ENCODE peak calls at places on chromosome 7, in four cellular contexts. S, G, A and L are unnamed samples.

GRCh38 chr7:89773594-89773993 is 380.7 kb upstream of the STEAP1 start:
- DNase-seq in G (no peak), S (no peak), A (no peak), L (no peak)

GRCh38 chr7:19984231-19984632 is 210.8 kb upstream of the TMEM196 start:
- DNase-seq in G (peak), A (no peak), S (no peak), L (no peak)

GRCh38 chr7:30920584-30921539 is 9.2 kb downstream of the AQP1 start:
- DNase-seq in G (peak), S (no peak), A (peak), L (no peak)

GRCh38 chr7:78221961-78222751 is 423.6 kb downstream of the PHTF2 start:
- DNase-seq in S (no peak), A (no peak), G (no peak), L (no peak)

GRCh38 chr7:17680943-17681351 is 259.3 kb downstream of the SNX13 start:
- DNase-seq in G (no peak), S (no peak), A (no peak), L (peak)

GRCh38 chr7:43905209-43905946 is 1.0 kb downstream of the URGCP start:
- DNase-seq in G (peak), A (no peak), S (no peak), L (peak)

GRCh38 chr7:145106001-145106400 is 270.1 kb upstream of the TPK1 start:
- DNase-seq in A (no peak), S (no peak), G (no peak), L (no peak)

GRCh38 chr7:73978681-73979563 is 49.1 kb upstream of the ELN start:
- DNase-seq in S (peak), G (peak), A (peak), L (peak)

GRCh38 chr7:128963327-128963757 is 25.6 kb downstream of the IRF5 start:
- DNase-seq in S (peak), A (no peak), G (no peak), L (no peak)

GRCh38 chr7:130095812-130096211 is 25.5 kb downstream of the KLHDC10 start:
- DNase-seq in A (no peak), G (no peak), S (no peak), L (no peak)

GRCh38 chr7:155584763-155585531 is 38.6 kb upstream of the CNPY1 start:
- DNase-seq in G (no peak), A (peak), S (no peak), L (no peak)

GRCh38 chr7:103524042-103524907 is 78.3 kb upstream of the SLC26A5 start:
- DNase-seq in G (no peak), A (peak), S (no peak), L (peak)

GRCh38 chr7:142872106-142872675 is 13.4 kb downstream of the TRPV6 start:
- DNase-seq in S (no peak), G (no peak), A (no peak), L (no peak)

GRCh38 chr7:133070562-133070961 is 11.3 kb downstream of the CHCHD3 start:
- DNase-seq in A (no peak), S (no peak), G (no peak), L (no peak)

GRCh38 chr7:15334524-15335269 is 227.1 kb downstream of the AGMO start:
- DNase-seq in G (no peak), A (no peak), S (no peak), L (no peak)

GRCh38 chr7:155729847-155730246 is 82.4 kb downstream of the SHH start:
- DNase-seq in A (no peak), G (no peak), S (no peak), L (no peak)

GRCh38 chr7:127961787-127962463 is 69.3 kb downstream of the LRRC4 start:
- DNase-seq in S (no peak), G (no peak), A (no peak), L (no peak)

GRCh38 chr7:30851651-30852359 is 59.8 kb upstream of the AQP1 start:
- DNase-seq in G (no peak), S (no peak), A (no peak), L (no peak)

GRCh38 chr7:30412810-30413504 is 65.6 kb downstream of the NOD1 start:
- DNase-seq in S (peak), A (peak), G (no peak), L (peak)

GRCh38 chr7:92034116-92034515 is 93.5 kb downstream of the AKAP9 start:
- DNase-seq in S (no peak), G (no peak), A (no peak), L (no peak)

GRCh38 chr7:106126170-106126938 is 14.2 kb upstream of the SYPL1 start:
- DNase-seq in A (no peak), G (no peak), S (no peak), L (no peak)

GRCh38 chr7:151207315-151207714 is 3.0 kb downstream of the H2BK1 start:
- DNase-seq in S (no peak), G (no peak), A (no peak), L (no peak)

GRCh38 chr7:104225441-104225840 is 17.6 kb upstream of the ORC5 start:
- DNase-seq in G (no peak), A (no peak), S (no peak), L (no peak)

GRCh38 chr7:157035979-157036378 is 25.5 kb upstream of the MNX1 start:
- DNase-seq in G (no peak), A (no peak), S (no peak), L (no peak)

GRCh38 chr7:157032128-157032527 is 21.7 kb upstream of the MNX1 start:
- DNase-seq in S (no peak), G (no peak), A (no peak), L (no peak)

GRCh38 chr7:157035302-157035701 is 24.8 kb upstream of the MNX1 start:
- DNase-seq in A (no peak), S (no peak), G (no peak), L (no peak)

GRCh38 chr7:157033483-157034473 is 23.3 kb upstream of the MNX1 start:
- DNase-seq in A (no peak), S (no peak), G (no peak), L (no peak)

GRCh38 chr7:157032644-157033482 is 22.4 kb upstream of the MNX1 start:
- DNase-seq in S (no peak), G (no peak), A (no peak), L (no peak)
- TF ChIP-seq NR2C2 in S (no peak), G (no peak), A (no peak), L (no peak)

GRCh38 chr7:54785261-54785660 is 26.2 kb upstream of the SEC61G start:
- DNase-seq in G (no peak), S (no peak), A (no peak), L (no peak)
- TF ChIP-seq ETV6 in G (no peak), S (no peak), A (no peak), L (no peak)

GRCh38 chr7:24727165-24728120 is 29.8 kb downstream of the GSDME start:
- DNase-seq in G (no peak), S (no peak), A (no peak), L (no peak)
- TF ChIP-seq NR2C2 in G (no peak), S (no peak), A (no peak), L (no peak)

DNA sequence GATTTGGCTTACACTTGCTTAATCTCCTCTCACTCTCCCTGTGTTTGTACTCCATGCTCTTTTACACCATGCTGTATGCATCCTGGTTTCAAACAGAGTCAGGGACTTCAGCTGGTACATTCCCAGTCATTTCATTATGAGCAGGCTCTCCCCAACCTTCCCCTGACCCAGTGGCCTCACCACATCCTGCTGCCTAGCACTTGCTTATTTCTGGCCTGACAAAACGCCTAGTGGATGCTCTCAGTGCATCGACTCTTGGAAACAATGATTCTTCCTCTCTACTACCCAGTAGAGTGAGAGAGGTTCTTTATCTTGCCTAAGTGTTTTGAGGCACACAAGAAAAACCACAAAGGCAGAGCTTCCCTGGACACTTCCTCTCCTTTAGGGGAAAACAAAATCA is 63.4 kb downstream of the CAV1 start:
- DNase-seq in S (no peak), A (no peak), G (no peak), L (no peak)
- TF ChIP-seq ETV6 in S (no peak), A (no peak), G (no peak), L (no peak)

GRCh38 chr7:2242541-2243482 is 786 bp downstream of the NUDT1 start:
- DNase-seq in S (no peak), G (no peak), A (no peak), L (peak)
- TF ChIP-seq NR2C2 in S (no peak), G (no peak), A (no peak), L (no peak)

GRCh38 chr7:23211542-23211941 is 29.7 kb downstream of the NUP42 start:
- DNase-seq in G (peak), S (no peak), A (no peak), L (no peak)
- TF ChIP-seq ETV6 in G (no peak), S (no peak), A (no peak), L (no peak)

GRCh38 chr7:51471199-51472016 is 154.8 kb upstream of the COBL start:
- DNase-seq in G (peak), S (no peak), A (no peak), L (no peak)
- TF ChIP-seq NR2C2 in G (no peak), S (no peak), A (no peak), L (no peak)